ENCODE peak calls at places on chromosomes 11 and 22, in five cellular contexts. N is adipocyte, A is adrenal gland, J is esophagus squamous epithelium, S is NCI-H2171. L is an unnamed sample.

GRCh38 chr11:99271527-99271926 is 250.8 kb downstream of the CNTN5 start:
- DNase-seq in N (no peak), A (no peak), J (no peak), S (no peak), L (no peak)

GRCh38 chr22:24166811-24167210 is 14.5 kb upstream of the SUSD2 start:
- DNase-seq in N (no peak), A (no peak), J (no peak), S (no peak), L (no peak)

GRCh38 chr22:19700790-19701419 is 13.4 kb upstream of the SEPTIN5 start:
- DNase-seq in N (no peak), A (no peak), J (no peak), S (no peak), L (no peak)

GRCh38 chr11:64590763-64591221 is at the start of gene SLC22A12:
- DNase-seq in N (no peak), A (no peak), J (no peak), S (no peak), L (no peak)

GRCh38 chr22:22944268-22944985 is 56.8 kb downstream of the IGLL5 start:
- DNase-seq in N (no peak), A (peak), J (no peak), S (no peak), L (no peak)

GRCh38 chr11:995752-996420 is 40.6 kb downstream of the MUC6 start:
- DNase-seq in N (no peak), A (no peak), J (no peak), S (peak), L (no peak)

GRCh38 chr11:116929393-116930090 is 92.1 kb upstream of the APOA1 start:
- DNase-seq in N (peak), A (peak), J (no peak), S (no peak), L (peak)

GRCh38 chr22:29315286-29316195 is at the start of gene RASL10A:
- DNase-seq in N (peak), A (no peak), J (no peak), S (peak), L (no peak)

GRCh38 chr11:131748146-131749050 is 378.0 kb downstream of the NTM start:
- DNase-seq in N (peak), A (peak), J (no peak), S (no peak), L (peak)

GRCh38 chr22:44620129-44620840 is 81.7 kb upstream of the PRR5 start:
- DNase-seq in N (peak), A (peak), J (no peak), S (peak), L (peak)

GRCh38 chr22:44698531-44699421 is 3.2 kb upstream of the PRR5 start:
- DNase-seq in N (peak), A (no peak), J (no peak), S (no peak), L (peak)

GRCh38 chr11:132032555-132032954 is 662.1 kb downstream of the NTM start:
- DNase-seq in N (peak), A (no peak), J (no peak), S (no peak), L (peak)

GRCh38 chr11:34960277-34960676 is 43.9 kb downstream of the PDHX start:
- DNase-seq in N (peak), A (no peak), J (no peak), S (no peak), L (no peak)

GRCh38 chr11:119990306-119991021 is 147.4 kb downstream of the TRIM29 start:
- DNase-seq in N (no peak), A (no peak), J (no peak), S (no peak), L (peak)

GRCh38 chr11:57321388-57321995 is 3.3 kb downstream of the TNKS1BP1 start:
- DNase-seq in N (no peak), A (no peak), J (no peak), S (no peak), L (no peak)

GRCh38 chr22:27603111-27603822 is 198.3 kb downstream of the MN1 start:
- DNase-seq in N (no peak), A (no peak), J (no peak), S (no peak), L (peak)

GRCh38 chr11:10225553-10225952 is 68.5 kb downstream of the SBF2 start:
- DNase-seq in N (peak), A (no peak), J (no peak), S (no peak), L (peak)

GRCh38 chr11:420911-421321 is 6.1 kb upstream of the SIGIRR start:
- DNase-seq in N (no peak), A (no peak), J (no peak), S (no peak), L (no peak)